ENCODE peak calls at places on chromosomes 1 and 21, in four cellular contexts. B, F, N and O are unnamed samples.
A peak's percentile ranks its signal among the peaks of the same experiment; 100 is the strongest.

GRCh38 chr1:21643624-21644023 is 25.5 kb downstream of the RAP1GAP start:
- DNase-seq in B (no peak), F (no peak), N (no peak), O (no peak)

GRCh38 chr1:13643017-13643416 is 57.0 kb upstream of the PRDM2 start:
- DNase-seq in B (no peak), F (no peak), N (no peak), O (no peak)

GRCh38 chr1:206839857-206840256 is 25.6 kb upstream of the IL20 start:
- DNase-seq in B (peak; percentile 7), F (no peak), N (no peak), O (no peak)

GRCh38 chr21:36800734-36801133 is 101.8 kb downstream of the SIM2 start:
- DNase-seq in B (no peak), F (no peak), N (no peak), O (no peak)

GRCh38 chr21:38793926-38794713 is 11.6 kb upstream of the ETS2 start:
- DNase-seq in B (peak; percentile 71), F (no peak), N (no peak), O (peak; percentile 75)

GRCh38 chr1:228291906-228292608 is 84.2 kb downstream of the OBSCN start:
- DNase-seq in B (no peak), F (no peak), N (no peak), O (no peak)

GRCh38 chr1:112461200-112461871 is 47.4 kb upstream of the WNT2B start:
- DNase-seq in B (no peak), F (peak; percentile 54), N (no peak), O (no peak)

GRCh38 chr21:45333583-45334121 is 46.0 kb upstream of the POFUT2 start:
- DNase-seq in B (no peak), F (no peak), N (no peak), O (no peak)

GRCh38 chr1:2903226-2903625 is 101.7 kb upstream of the TTC34 start:
- DNase-seq in B (no peak), F (no peak), N (no peak), O (no peak)

GRCh38 chr1:226568077-226568831 is 19.7 kb downstream of the STUM start:
- DNase-seq in B (peak; percentile 19), F (peak; percentile 19), N (no peak), O (peak; percentile 12)

GRCh38 chr1:226046240-226046639 is 16.3 kb upstream of the H3-3A start:
- DNase-seq in B (peak; percentile 46), F (no peak), N (no peak), O (peak; percentile 73)

GRCh38 chr1:16083486-16083885 is 10.0 kb upstream of the FAM131C start:
- DNase-seq in B (no peak), F (no peak), N (no peak), O (no peak)

GRCh38 chr1:234655328-234656069 is 45.5 kb upstream of the IRF2BP2 start:
- DNase-seq in B (no peak), F (no peak), N (no peak), O (no peak)
- TF ChIP-seq ESRRA in B (no peak), F (no peak), N (no peak), O (no peak)

DNA sequence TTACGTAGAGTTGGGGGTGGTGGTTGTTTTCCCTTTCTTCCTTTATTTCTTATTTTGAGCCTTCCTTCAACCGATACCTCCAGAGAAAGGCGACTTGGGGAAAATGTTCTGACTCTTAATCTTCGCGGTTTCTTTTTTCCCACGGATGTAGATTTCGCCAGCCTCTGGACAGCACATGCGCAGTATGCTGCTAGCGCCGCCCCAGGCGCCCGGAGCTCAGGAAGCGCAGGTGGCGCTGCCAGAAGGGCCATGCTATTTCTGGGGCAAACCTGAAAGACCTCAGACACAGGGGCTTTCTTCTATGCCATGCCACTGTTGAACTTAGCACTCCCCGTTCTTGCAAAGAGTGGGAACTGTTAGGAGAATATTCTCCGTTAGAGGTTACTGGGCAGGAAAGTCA is 392.1 kb downstream of the KIF26B start:
- DNase-seq in B (no peak), F (peak; percentile 15), N (no peak), O (no peak)
- TF ChIP-seq CEBPB in B (no peak), F (no peak), N (no peak), O (no peak)

GRCh38 chr1:35570589-35571137 is 2.5 kb upstream of the TFAP2E start:
- DNase-seq in B (no peak), F (peak; percentile 29), N (no peak), O (no peak)

GRCh38 chr1:35569956-35570355 is 3.2 kb upstream of the TFAP2E start:
- DNase-seq in B (no peak), F (no peak), N (no peak), O (no peak)

GRCh38 chr1:35567947-35568558 is 5.1 kb upstream of the TFAP2E start:
- DNase-seq in B (no peak), F (no peak), N (no peak), O (no peak)

GRCh38 chr1:35571263-35571662 is 1.9 kb upstream of the TFAP2E start:
- DNase-seq in B (no peak), F (no peak), N (no peak), O (no peak)

GRCh38 chr1:35568975-35569395 is 4.1 kb upstream of the TFAP2E start:
- DNase-seq in B (peak; percentile 53), F (peak; percentile 79), N (no peak), O (peak; percentile 60)
- TF ChIP-seq ESRRA in B (no peak), F (no peak), N (no peak), O (no peak)

GRCh38 chr1:61980561-61980960 is 214.1 kb upstream of the L1TD1 start:
- DNase-seq in B (peak; percentile 2), F (peak; percentile 15), N (no peak), O (no peak)
- TF ChIP-seq CEBPB in B (no peak), F (no peak), N (no peak), O (no peak)

DNA sequence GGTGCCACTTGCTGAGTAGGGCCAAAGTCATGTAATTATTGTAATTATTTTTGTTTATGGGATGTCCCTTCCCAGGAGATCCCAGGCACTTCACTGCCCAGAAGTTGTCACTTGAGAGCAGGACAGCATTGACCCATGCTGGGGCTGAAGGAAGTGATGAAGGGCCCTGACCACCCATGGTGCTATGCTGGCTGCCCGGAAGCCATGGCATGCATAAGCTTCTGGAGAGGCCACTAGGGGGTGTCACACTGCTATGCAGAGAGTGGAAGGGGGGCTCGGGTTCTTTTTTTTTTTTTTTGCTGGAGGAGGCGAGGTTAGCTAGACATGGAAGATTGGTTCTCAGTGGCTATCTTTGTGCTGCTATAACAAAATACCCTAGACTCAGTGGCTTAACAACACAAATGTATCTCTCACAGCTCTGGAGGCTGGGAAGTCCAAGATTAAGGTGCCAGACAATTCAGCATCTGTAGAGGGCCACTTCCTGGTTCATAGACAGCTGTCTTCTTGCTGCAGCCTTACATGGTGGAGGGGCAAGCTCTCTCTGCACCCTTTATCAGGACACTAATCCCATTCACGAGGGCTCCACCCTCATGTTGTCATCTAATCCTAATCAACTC is 84.9 kb downstream of the CNIH3 start:
- DNase-seq in B (peak; percentile 24), F (peak; percentile 56), N (peak; percentile 9), O (peak; percentile 19)
- TF ChIP-seq ESRRA in B (no peak), F (no peak), N (no peak), O (no peak)

DNA sequence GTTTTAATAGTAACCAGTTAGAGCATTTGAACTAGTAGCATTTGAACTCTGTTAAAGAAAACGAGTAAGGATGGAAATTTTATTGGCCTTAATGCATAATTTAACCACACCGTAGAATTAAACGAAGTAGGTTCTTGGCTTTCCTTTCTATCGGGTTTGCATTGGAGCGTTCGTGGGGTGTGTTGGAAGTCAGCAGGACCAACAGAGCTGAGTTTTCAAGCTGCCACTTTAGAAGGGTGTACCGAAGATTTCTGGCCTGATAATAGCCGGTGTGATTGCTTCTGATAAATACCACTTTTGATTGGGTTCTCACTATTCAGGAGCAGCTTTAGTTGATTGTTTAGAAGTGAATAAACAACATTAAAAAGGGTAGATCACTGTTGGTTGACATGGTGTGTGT is 1.1 kb downstream of the GPSM2 start:
- DNase-seq in B (no peak), F (peak; percentile 34), N (no peak), O (no peak)
- TF ChIP-seq CEBPB in B (no peak), F (no peak), N (no peak), O (no peak)

GRCh38 chr1:168330285-168330684 is 49.6 kb downstream of the TBX19 start:
- DNase-seq in B (no peak), F (no peak), N (no peak), O (no peak)

GRCh38 chr1:168324745-168325425 is 44.2 kb downstream of the TBX19 start:
- DNase-seq in B (no peak), F (no peak), N (no peak), O (no peak)

GRCh38 chr1:168331569-168331968 is 50.9 kb downstream of the TBX19 start:
- DNase-seq in B (no peak), F (no peak), N (no peak), O (no peak)

GRCh38 chr1:168333562-168334256 is 53.0 kb downstream of the TBX19 start:
- DNase-seq in B (no peak), F (no peak), N (no peak), O (no peak)

GRCh38 chr1:168328965-168329364 is 48.3 kb downstream of the TBX19 start:
- DNase-seq in B (no peak), F (no peak), N (no peak), O (no peak)
- TF ChIP-seq ESRRA in B (no peak), F (no peak), N (no peak), O (no peak)

DNA sequence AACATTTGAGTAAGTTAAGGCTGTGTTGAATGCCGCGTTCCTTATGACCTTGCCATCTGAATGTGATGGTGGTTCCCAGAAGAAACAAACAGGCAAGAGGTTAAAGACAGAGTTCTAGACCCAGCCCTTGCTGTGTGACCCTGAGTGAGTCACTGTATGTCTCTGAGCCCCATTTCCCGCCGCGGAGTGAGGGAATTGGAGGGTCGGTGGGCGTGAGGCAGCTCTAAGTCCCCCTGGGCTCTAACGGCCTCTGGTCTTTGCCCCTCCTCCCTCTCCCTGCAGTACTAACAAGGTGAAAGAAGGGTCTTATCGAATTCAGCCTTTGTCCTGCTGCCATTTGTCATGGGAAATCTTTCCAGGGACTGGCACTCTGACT is 40.4 kb downstream of the OLIG1 start:
- DNase-seq in B (no peak), F (no peak), N (no peak), O (no peak)
- TF ChIP-seq CEBPB in B (no peak), F (no peak), N (no peak), O (no peak)